ENCODE peak calls at places on chromosomes 1 and 21, in five cellular contexts. X is memory B cell, R is small intestine, N is LHCN-M2, O is left colon. U is an unnamed sample.

GRCh38 chr1:21302747-21303715 is 12.8 kb upstream of the ECE1 start:
- DNase-seq in X (no peak), R (peak; percentile 70), N (peak; percentile 77), O (peak; percentile 82), U (no peak)

GRCh38 chr1:215589650-215590049 is 22.5 kb downstream of the KCTD3 start:
- DNase-seq in X (no peak), R (no peak), N (no peak), O (no peak), U (no peak)

GRCh38 chr21:25907573-25908275 is 173.0 kb downstream of the GABPA start:
- DNase-seq in X (no peak), R (peak; percentile 77), N (no peak), O (peak; percentile 44), U (no peak)

GRCh38 chr21:41932576-41933258 is 21.1 kb downstream of the C2CD2 start:
- DNase-seq in X (no peak), R (no peak), N (peak; percentile 70), O (no peak), U (peak; percentile 56)

GRCh38 chr1:245788269-245788668 is 633.5 kb downstream of the KIF26B start:
- DNase-seq in X (no peak), R (no peak), N (peak; percentile 95), O (no peak), U (no peak)

GRCh38 chr1:66506991-66507390 is 27.0 kb upstream of the SGIP1 start:
- DNase-seq in X (no peak), R (no peak), N (no peak), O (no peak), U (no peak)

GRCh38 chr1:145901312-145902021 is 8.4 kb downstream of the ITGA10 start:
- DNase-seq in X (no peak), R (no peak), N (no peak), O (no peak), U (no peak)

GRCh38 chr1:36096500-36097412 is 8.1 kb downstream of the ADPRS start:
- DNase-seq in X (no peak), R (no peak), N (peak; percentile 30), O (no peak), U (no peak)

GRCh38 chr1:201369209-201369608 is 8.3 kb downstream of the TNNT2 start:
- DNase-seq in X (no peak), R (no peak), N (no peak), O (no peak), U (no peak)

GRCh38 chr21:41720250-41720649 is 46.6 kb downstream of the RIPK4 start:
- DNase-seq in X (no peak), R (no peak), N (no peak), O (no peak), U (no peak)

GRCh38 chr1:181135815-181136737 is 47.6 kb downstream of the IER5 start:
- DNase-seq in X (no peak), R (no peak), N (peak; percentile 98), O (no peak), U (no peak)

GRCh38 chr1:72000809-72001208 is 281.5 kb downstream of the NEGR1 start:
- DNase-seq in X (no peak), R (no peak), N (peak; percentile 14), O (no peak), U (no peak)

GRCh38 chr1:48061162-48062136 is 64.3 kb upstream of the TRABD2B start:
- DNase-seq in X (no peak), R (peak; percentile 63), N (peak; percentile 22), O (peak; percentile 64), U (peak; percentile 59)

GRCh38 chr1:26723013-26723991 is 27.5 kb downstream of the ARID1A start:
- DNase-seq in X (peak; percentile 14), R (peak; percentile 89), N (peak; percentile 96), O (peak; percentile 80), U (peak; percentile 63)

GRCh38 chr21:34908424-34909055 is 140.6 kb downstream of the RUNX1 start:
- DNase-seq in X (no peak), R (peak; percentile 23), N (peak; percentile 13), O (no peak), U (no peak)

GRCh38 chr1:29893036-29893723 is 656.9 kb downstream of the PTPRU start:
- DNase-seq in X (no peak), R (no peak), N (no peak), O (no peak), U (no peak)

GRCh38 chr1:183030053-183030452 is 6.8 kb downstream of the LAMC1 start:
- DNase-seq in X (no peak), R (no peak), N (peak; percentile 67), O (no peak), U (peak; percentile 10)

GRCh38 chr1:201536542-201536941 is 2.4 kb upstream of the NAV1 start:
- DNase-seq in X (no peak), R (no peak), N (peak; percentile 82), O (no peak), U (no peak)